ENCODE peak calls at places on chromosomes 2 and 18, in ten cellular contexts. S is Peyer's patch, U is heart left ventricle, V is sigmoid colon, F is uterus, G is vagina, Y is transverse colon, K is A549, T is ovary, W is breast epithelium. O is an unnamed sample.

GRCh38 chr2:134432438-134432883 is 178.6 kb downstream of the MGAT5 start:
- DNase-seq in S (no peak), U (no peak), V (no peak), F (no peak), G (no peak), Y (no peak), K (peak), T (no peak), W (no peak), O (no peak)

GRCh38 chr2:128187032-128187654 is 96.1 kb downstream of the UGGT1 start:
- DNase-seq in S (peak), U (no peak), V (no peak), F (no peak), G (no peak), Y (no peak), K (no peak), T (no peak), W (no peak), O (no peak)

GRCh38 chr2:232980683-232981082 is 32.4 kb downstream of the NGEF start:
- DNase-seq in S (peak), U (no peak), V (no peak), F (no peak), G (no peak), Y (no peak), K (no peak), T (no peak), W (no peak), O (no peak)

GRCh38 chr18:48884306-48885235 is 66.2 kb downstream of the SMAD7 start:
- DNase-seq in S (peak), U (no peak), V (peak), F (peak), G (no peak), Y (no peak), K (no peak), T (no peak), W (no peak), O (peak)

GRCh38 chr2:226611944-226612318 is 187.7 kb downstream of the IRS1 start:
- DNase-seq in S (no peak), U (no peak), V (no peak), F (no peak), G (no peak), Y (no peak), K (no peak), T (no peak), W (no peak), O (no peak)

GRCh38 chr2:148917431-148917830 is 42.4 kb downstream of the KIF5C start:
- DNase-seq in S (no peak), U (no peak), V (no peak), F (no peak), G (no peak), Y (no peak), K (no peak), T (no peak), W (no peak), O (no peak)

GRCh38 chr2:55968931-55969330 is 45.3 kb upstream of the EFEMP1 start:
- DNase-seq in S (no peak), U (no peak), V (no peak), F (no peak), G (no peak), Y (no peak), K (no peak), T (no peak), W (no peak), O (no peak)

GRCh38 chr18:57898506-57899124 is 95.5 kb upstream of the ATP8B1 start:
- DNase-seq in S (no peak), U (no peak), V (no peak), F (no peak), G (no peak), Y (no peak), K (no peak), T (no peak), W (no peak), O (no peak)

GRCh38 chr18:26745288-26745975 is 120.1 kb downstream of the AQP4 start:
- DNase-seq in S (no peak), U (no peak), V (no peak), F (no peak), G (no peak), Y (no peak), K (no peak), T (no peak), W (peak), O (no peak)

GRCh38 chr2:134917958-134918517 is 584 bp upstream of the CCNT2 start:
- DNase-seq in S (no peak), U (no peak), V (no peak), F (no peak), G (no peak), Y (no peak), K (no peak), T (no peak), W (peak), O (no peak)

GRCh38 chr2:177489719-177490301 is 97.2 kb downstream of the AGPS start:
- DNase-seq in S (no peak), U (no peak), V (no peak), F (no peak), G (no peak), Y (no peak), K (peak), T (no peak), W (no peak), O (no peak)

GRCh38 chr2:169360984-169361705 is 1.2 kb downstream of the LRP2 start:
- DNase-seq in S (no peak), U (no peak), V (no peak), F (no peak), G (no peak), Y (no peak), K (no peak), T (no peak), W (no peak), O (no peak)
- H3K4me3 ChIP-seq in S (peak), U (peak), V (peak), F (peak), G (peak), Y (peak), K (peak), T (peak), W (peak), O (no peak)

GRCh38 chr18:13563390-13563805 is 163.0 kb downstream of the FAM210A start:
- DNase-seq in S (no peak), U (no peak), V (no peak), F (no peak), G (no peak), Y (no peak), K (no peak), T (no peak), W (no peak), O (no peak)
- TF ChIP-seq POLR2A in S (no peak), U (no peak), V (no peak), F (no peak), G (no peak), Y (no peak), K (no peak), T (no peak), W (no peak), O (no peak)

DNA sequence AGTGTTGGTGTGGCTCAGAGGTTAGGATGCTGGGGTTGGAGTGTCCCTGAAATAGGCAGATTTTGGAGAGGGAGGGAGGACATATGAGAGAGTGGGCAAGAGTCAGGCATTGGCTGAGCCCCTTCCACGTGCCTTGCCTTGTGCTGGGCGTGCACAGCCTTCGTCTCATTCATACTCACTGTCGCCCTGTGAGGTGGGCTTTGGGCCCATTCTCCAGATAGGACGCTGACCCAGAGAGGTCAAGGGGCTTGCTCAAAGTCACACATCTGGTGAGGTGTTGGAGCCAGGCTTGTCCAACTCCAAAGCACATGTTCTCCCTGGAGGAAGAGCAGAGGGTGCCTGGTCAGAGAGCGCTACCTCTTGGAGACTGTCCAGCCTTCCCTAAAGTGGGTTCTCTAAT is 166.8 kb downstream of the DYSF start:
- DNase-seq in S (no peak), U (no peak), V (peak), F (no peak), G (no peak), Y (no peak), K (no peak), T (no peak), W (peak), O (peak)
- TF ChIP-seq CTCF in S (no peak), U (no peak), V (no peak), F (no peak), G (no peak), Y (no peak), K (no peak), T (no peak), W (no peak), O (no peak)

DNA sequence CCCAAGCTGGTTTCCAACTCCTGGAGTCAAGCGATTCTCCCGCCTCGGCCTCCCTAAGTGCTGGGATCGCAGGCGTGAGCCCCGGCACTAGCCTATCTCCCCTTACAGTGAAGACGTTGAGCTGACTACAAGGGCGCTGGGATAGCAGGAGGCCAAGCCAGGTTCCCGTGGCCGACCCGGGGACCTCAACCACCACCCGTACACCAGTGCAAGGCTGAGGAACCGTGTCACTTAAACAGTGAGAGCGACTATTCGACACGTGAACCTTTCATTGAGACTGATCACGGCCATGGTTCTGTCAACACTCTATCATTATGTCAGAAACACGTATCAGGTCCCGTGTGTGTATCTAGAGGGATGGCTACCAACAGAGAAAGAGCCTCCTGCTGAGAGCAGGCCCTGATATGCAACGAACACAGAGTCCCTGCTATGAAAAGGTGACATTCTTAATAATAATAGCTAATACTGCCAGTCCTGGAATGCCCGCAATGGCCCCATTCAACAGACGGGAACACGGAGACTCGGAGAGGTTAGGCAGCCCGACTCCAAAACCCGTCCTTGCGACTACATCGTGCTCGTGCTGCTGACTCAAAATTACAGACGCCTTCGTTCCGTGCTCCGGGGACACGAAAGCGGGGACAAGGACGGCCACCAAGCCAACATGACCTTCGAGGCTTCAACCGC is 851 bp downstream of the AFG3L2 start:
- DNase-seq in S (peak), U (peak), V (peak), F (no peak), G (no peak), Y (peak), K (no peak), T (peak), W (no peak), O (no peak)
- H3K4me3 ChIP-seq in S (peak), U (peak), V (peak), F (peak), G (peak), Y (peak), K (peak), T (peak), W (peak), O (peak)

DNA sequence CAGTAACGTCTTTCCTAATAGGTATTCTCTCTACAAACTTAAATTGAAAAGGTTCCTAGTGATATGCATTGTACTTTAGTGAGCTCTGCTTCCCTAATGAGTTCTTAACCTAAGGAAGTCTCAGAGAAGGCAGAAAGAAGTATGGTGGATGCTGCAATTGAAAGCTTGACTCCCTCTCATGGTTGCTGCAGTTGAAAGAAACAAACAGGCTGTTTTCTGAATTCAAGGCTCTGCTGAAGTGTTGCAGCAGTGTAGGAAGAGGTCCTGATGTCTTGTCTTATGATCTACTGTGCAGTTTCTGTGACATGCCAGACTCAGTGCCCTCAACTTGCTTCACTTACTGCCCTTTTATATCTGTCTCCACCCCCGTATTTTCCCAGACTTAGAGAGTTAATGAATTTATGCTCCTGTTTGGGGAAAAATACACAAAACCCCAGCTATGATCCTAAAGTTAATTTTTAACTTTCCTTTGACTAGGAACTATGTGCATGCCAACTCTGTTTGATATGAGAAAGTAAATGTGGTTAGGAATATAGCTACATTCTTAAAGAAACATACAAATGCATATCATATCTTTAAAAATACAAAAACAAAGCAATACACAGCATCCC is 655.3 kb upstream of the FAM98A start:
- DNase-seq in S (no peak), U (no peak), V (no peak), F (no peak), G (no peak), Y (no peak), K (no peak), T (no peak), W (no peak), O (no peak)
- TF ChIP-seq POLR2A in S (no peak), U (no peak), V (no peak), F (no peak), G (no peak), Y (no peak), K (no peak), T (no peak), W (no peak), O (no peak)

O was measured in lower leg skin.